ENCODE peak calls at places on chromosomes 3 and 15, in four cellular contexts. M, V, N and I are unnamed samples.

GRCh38 chr3:117632191-117632590 is 922.6 kb downstream of the TUSC7 start:
- DNase-seq in M (no peak), V (no peak), N (no peak), I (no peak)

GRCh38 chr3:137171834-137172603 is 214.2 kb downstream of the IL20RB start:
- DNase-seq in M (no peak), V (no peak), N (no peak), I (no peak)

GRCh38 chr3:118402971-118403370 is 631.7 kb downstream of the IGSF11 start:
- DNase-seq in M (no peak), V (no peak), N (no peak), I (no peak)

GRCh38 chr15:77168616-77169015 is 97.7 kb upstream of the TSPAN3 start:
- DNase-seq in M (no peak), V (no peak), N (no peak), I (no peak)

GRCh38 chr3:5298453-5298852 is 110.9 kb downstream of the EDEM1 start:
- DNase-seq in M (peak), V (no peak), N (no peak), I (no peak)

GRCh38 chr3:177037241-177037640 is 160.0 kb downstream of the TBL1XR1 start:
- DNase-seq in M (no peak), V (no peak), N (no peak), I (no peak)

GRCh38 chr15:48537277-48538113 is 108.0 kb downstream of the FBN1 start:
- DNase-seq in M (no peak), V (no peak), N (no peak), I (no peak)

GRCh38 chr3:169186596-169186995 is 476.9 kb downstream of the MECOM start:
- DNase-seq in M (no peak), V (no peak), N (no peak), I (no peak)

GRCh38 chr3:170589113-170589512 is 3.2 kb upstream of the SLC7A14 start:
- DNase-seq in M (no peak), V (no peak), N (peak), I (no peak)

GRCh38 chr3:57770121-57770828 is 14.2 kb downstream of the SLMAP start:
- DNase-seq in M (no peak), V (no peak), N (no peak), I (no peak)

GRCh38 chr3:138065939-138066338 is 49.5 kb downstream of the DZIP1L start:
- DNase-seq in M (no peak), V (no peak), N (no peak), I (no peak)

GRCh38 chr3:11668243-11669232 is 24.8 kb upstream of the VGLL4 start:
- DNase-seq in M (no peak), V (peak), N (no peak), I (no peak)

GRCh38 chr3:53764376-53764775 is 81.8 kb downstream of the CHDH start:
- DNase-seq in M (no peak), V (no peak), N (no peak), I (no peak)

GRCh38 chr3:17638351-17638750 is 104.1 kb downstream of the TBC1D5 start:
- DNase-seq in M (no peak), V (no peak), N (no peak), I (no peak)

GRCh38 chr3:144270100-144270499 is 298.5 kb downstream of the DIPK2A start:
- DNase-seq in M (no peak), V (no peak), N (no peak), I (no peak)

GRCh38 chr3:5197470-5198312 is 10.2 kb downstream of the EDEM1 start:
- DNase-seq in M (peak), V (no peak), N (peak), I (no peak)

GRCh38 chr15:27977656-27978055 is 121.5 kb downstream of the OCA2 start:
- DNase-seq in M (no peak), V (no peak), N (no peak), I (no peak)

GRCh38 chr3:56633602-56634371 is 49.3 kb downstream of the TASOR start:
- DNase-seq in M (no peak), V (no peak), N (no peak), I (no peak)

GRCh38 chr15:72005483-72005882 is 112.5 kb downstream of the MYO9A start:
- DNase-seq in M (no peak), V (no peak), N (no peak), I (no peak)

GRCh38 chr15:62153228-62153627 is 11.9 kb downstream of the C2CD4B start:
- DNase-seq in M (no peak), V (no peak), N (no peak), I (no peak)

GRCh38 chr3:9553021-9553948 is at the start of gene LHFPL4:
- DNase-seq in M (no peak), V (peak), N (no peak), I (no peak)

GRCh38 chr15:60379466-60380274 is 18.1 kb downstream of the ANXA2 start:
- DNase-seq in M (no peak), V (no peak), N (no peak), I (peak)

GRCh38 chr3:113264249-113264648 is 52.9 kb downstream of the BOC start:
- DNase-seq in M (no peak), V (peak), N (no peak), I (no peak)

GRCh38 chr15:87213646-87214045 is 1042.9 kb downstream of the NTRK3 start:
- DNase-seq in M (no peak), V (no peak), N (no peak), I (no peak)

GRCh38 chr3:180548050-180548449 is 53.9 kb upstream of the TTC14 start:
- DNase-seq in M (no peak), V (no peak), N (no peak), I (no peak)

GRCh38 chr3:178847170-178847569 is 224.4 kb downstream of the ZMAT3 start:
- DNase-seq in M (no peak), V (no peak), N (no peak), I (no peak)

GRCh38 chr15:28978011-28978378 is 92.2 kb downstream of the APBA2 start:
- DNase-seq in M (no peak), V (no peak), N (no peak), I (no peak)

GRCh38 chr15:70149667-70150404 is 52.1 kb upstream of the TLE3 start:
- DNase-seq in M (no peak), V (no peak), N (peak), I (no peak)

GRCh38 chr3:149245738-149246451 is 24.3 kb upstream of the CP start:
- DNase-seq in M (peak), V (no peak), N (no peak), I (peak)

GRCh38 chr3:194632983-194633348 is 253 bp downstream of the TMEM44 start:
- DNase-seq in M (no peak), V (peak), N (no peak), I (no peak)

GRCh38 chr3:43499256-43499655 is 122.6 kb downstream of the ANO10 start:
- DNase-seq in M (no peak), V (no peak), N (no peak), I (no peak)

GRCh38 chr3:34296779-34297178 is 498.3 kb downstream of the PDCD6IP start:
- DNase-seq in M (no peak), V (no peak), N (no peak), I (no peak)

GRCh38 chr3:38362825-38363224 is 16.2 kb downstream of the XYLB start:
- DNase-seq in M (no peak), V (no peak), N (no peak), I (no peak)

DNA sequence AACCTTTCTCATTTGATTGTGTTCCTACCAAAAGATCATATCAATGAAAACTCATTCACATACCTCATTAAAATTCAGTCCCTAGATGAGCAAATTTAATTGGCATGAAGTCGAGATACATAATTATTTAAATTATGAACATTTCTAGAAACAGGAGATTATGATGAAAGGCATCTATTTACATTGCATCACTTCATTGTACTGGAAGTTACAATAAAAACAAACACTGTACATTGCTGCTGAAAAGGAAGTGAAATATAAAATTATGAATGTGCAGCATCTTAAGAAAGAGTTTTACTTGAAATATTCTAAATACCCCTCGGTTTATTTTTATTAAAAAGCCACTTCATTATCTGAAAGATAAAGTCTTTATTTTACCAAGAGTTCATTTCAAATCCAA is 163.4 kb upstream of the ZNF385D start:
- DNase-seq in M (no peak), V (no peak), N (no peak), I (no peak)
- TF ChIP-seq CBX5 in M (no peak), V (no peak), N (no peak), I (no peak)

DNA sequence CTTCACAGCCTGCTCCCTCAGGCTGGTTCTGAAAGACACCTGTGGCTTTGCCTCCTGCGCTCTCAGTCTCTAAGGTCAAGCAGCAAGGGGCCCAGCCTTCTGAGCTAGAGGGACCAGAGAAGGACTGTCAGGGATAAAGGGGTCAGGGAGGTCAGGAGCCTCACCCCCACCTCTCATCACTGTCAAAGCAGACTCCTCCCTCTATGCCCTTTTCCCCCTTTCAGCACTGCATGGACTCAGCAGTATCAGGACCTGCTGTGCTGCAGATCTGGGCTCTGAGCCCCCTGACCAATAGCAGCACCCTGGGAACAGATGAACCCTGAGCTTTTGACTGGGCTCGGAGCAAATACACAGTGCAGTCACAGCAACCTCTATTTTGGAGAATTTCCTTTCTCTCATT is 3.2 kb upstream of the BMF start:
- DNase-seq in M (no peak), V (no peak), N (peak), I (no peak)
- H3K4me3 ChIP-seq in M (no peak), V (no peak), N (no peak), I (peak)

DNA sequence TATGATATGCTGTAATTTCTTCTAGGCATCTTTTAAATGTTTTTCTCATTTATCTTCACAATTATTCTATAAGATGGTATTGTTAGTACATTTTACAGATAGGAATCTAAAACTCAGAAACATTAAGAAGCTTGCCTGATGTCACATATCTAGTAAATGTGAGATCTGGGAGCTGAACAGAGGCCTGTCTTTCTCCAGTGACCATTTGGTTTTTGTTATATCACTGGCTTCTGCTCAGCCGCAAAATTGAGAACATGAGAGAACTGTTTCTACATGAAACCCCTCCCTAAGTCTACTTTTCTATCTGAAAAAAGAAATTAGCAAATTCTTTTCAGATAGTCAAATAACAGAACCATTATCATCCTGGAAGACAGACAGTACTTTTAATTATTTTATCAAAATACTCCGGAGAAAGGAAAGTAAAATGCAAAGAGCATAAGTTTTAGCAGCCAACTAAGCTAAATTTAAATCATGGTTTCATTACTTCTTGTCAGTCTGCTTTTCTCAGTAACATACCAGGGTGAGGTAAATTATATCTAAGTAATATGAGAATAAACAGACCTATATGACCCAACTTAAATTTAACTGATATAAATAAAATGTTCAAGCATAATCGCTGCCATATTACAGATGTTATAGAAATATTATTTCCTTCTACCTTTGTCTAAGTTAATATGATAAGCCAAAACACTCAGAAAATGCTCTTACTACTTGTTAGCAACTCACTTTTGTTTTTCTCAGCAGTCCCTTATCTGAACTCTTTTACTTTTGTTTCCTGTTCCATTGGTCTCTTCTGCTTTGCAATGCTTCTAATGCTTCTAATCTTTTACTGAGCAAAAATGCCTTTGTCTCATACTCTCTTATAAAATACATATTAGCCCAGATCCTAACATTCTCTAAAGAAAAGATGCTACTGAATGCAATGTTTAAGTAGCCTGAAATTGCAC is 68.0 kb upstream of the MBNL1 start:
- DNase-seq in M (no peak), V (no peak), N (peak), I (no peak)
- TF ChIP-seq CBX5 in M (no peak), V (no peak), N (no peak), I (no peak)

DNA sequence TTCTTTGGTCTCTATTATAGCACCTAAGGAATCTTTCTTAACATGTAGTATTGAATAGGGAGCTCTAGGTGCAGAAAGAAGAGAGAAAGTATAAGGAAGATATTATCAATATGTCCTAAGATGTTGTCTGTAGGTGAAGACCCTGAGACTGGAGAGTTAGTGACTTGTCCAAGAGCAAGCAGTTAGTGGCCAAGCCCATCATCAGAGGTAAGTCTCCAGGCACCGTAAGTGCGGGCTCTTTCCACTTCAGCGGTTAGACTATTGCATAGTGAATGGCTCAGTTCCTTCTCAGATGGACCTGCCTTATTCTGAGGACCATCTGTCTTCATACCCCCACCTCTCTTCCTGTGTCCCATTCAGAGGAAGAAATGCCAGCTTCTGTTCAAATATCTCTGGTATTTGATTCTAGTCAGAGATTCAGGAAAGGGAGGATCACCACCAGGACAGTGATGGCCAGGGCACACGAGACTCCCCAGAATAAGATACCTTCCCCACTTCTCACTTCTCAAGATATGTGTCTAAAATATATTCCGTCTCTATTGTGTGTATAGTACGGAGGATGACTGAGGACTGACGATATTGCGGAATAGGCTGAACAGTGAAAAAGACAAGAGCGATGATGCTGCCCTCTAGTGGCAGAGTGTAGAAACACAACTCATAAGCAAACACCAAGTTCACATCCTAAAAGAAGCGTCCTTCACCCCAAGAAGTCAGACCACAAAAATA is 19.1 kb upstream of the ADGRG7 start:
- DNase-seq in M (peak), V (peak), N (peak), I (peak)
- H3K4me3 ChIP-seq in M (no peak), V (no peak), N (no peak), I (no peak)

DNA sequence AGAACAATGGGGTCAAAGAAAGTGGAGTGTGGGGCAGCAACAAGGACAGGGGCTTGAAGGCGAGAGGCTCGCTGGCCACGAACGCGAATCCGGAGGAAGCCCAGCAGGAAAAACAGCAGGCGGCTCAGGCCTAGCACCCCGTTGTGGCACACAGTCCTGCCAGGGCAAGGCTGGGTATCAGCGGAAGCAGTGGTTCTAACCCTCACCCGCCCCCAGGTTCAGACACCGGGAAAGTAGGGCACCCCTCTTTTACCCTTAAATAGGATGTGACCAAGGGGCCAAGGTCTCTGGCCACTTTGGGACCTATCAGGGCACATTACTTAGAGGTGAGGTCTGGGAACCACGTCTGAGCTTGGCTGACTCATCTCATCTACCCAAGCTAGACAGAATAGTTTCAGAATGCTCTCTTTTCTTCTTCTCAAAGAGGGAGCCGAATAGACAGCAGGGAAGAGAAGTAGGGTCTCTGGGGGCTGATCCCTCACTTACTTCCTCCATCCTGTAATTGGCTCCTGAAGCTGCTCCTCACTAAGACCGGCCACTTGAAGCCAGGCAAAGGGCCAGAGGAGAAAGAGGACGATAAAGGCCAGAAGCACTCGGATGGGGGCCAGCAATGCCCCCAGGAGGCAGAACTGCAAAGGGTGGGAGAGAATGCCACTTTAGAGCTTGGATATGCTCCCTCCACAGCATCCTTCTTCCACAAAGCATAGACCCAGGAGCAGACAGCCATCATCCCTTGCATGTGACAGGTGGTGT is 1.7 kb downstream of the LPCAT4 start:
- DNase-seq in M (no peak), V (no peak), N (no peak), I (no peak)
- TF ChIP-seq CBX5 in M (no peak), V (no peak), N (no peak), I (no peak)

DNA sequence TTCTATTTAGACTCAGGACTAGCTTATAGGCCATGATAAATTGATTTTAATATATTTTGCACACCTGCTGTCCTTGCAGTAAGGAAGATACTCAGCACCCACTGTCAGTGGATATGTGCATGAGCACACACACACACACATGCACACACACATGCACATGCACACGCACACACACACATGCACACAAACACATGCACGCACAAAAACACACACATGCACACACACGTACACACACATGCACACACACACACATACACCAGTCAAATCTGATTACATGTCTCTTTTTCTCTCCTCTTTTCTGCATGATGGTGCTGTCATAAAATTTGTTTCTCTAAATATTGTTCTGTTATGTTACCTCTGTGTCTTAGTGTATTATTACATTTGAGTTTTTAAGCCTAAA is 87.3 kb upstream of the OSTN start:
- DNase-seq in M (no peak), V (no peak), N (no peak), I (no peak)
- H3K4me3 ChIP-seq in M (no peak), V (no peak), N (no peak), I (no peak)